ENCODE peak calls at places on chromosomes 11 and 22, in nine cellular contexts. C, U, Z, L, P, F, V, E and R are unnamed samples.

GRCh38 chr22:35582861-35583670 is 34.1 kb downstream of the MB start:
- DNase-seq in C (peak; percentile 70), U (peak; percentile 53), Z (no peak), L (peak; percentile 68), P (peak; percentile 58), F (peak; percentile 84), V (no peak), E (no peak), R (peak; percentile 73)

GRCh38 chr11:67732045-67732787 is 57.8 kb upstream of the ALDH3B2 start:
- DNase-seq in C (peak; percentile 60), U (no peak), Z (peak; percentile 38), L (no peak), P (no peak), F (no peak), V (no peak), E (no peak), R (no peak)

GRCh38 chr22:42830161-42830560 is 26.9 kb downstream of the ARFGAP3 start:
- DNase-seq in C (no peak), U (no peak), Z (no peak), L (no peak), P (no peak), F (no peak), V (no peak), E (no peak), R (no peak)

GRCh38 chr11:57071829-57072228 is 83.1 kb downstream of the OR5AK2 start:
- DNase-seq in C (no peak), U (peak; percentile 13), Z (no peak), L (no peak), P (peak; percentile 83), F (no peak), V (no peak), E (no peak), R (peak; percentile 46)

GRCh38 chr11:72589802-72590761 is 84.1 kb downstream of the PDE2A start:
- DNase-seq in C (peak; percentile 74), U (peak; percentile 10), Z (peak; percentile 66), L (peak; percentile 53), P (peak; percentile 18), F (peak; percentile 84), V (no peak), E (no peak), R (no peak)

GRCh38 chr11:87063982-87064381 is 26.2 kb downstream of the TMEM135 start:
- DNase-seq in C (no peak), U (peak; percentile 31), Z (no peak), L (no peak), P (peak; percentile 40), F (no peak), V (no peak), E (no peak), R (peak; percentile 15)

GRCh38 chr11:84234462-84235202 is 948.5 kb upstream of the CCDC90B start:
- DNase-seq in C (no peak), U (no peak), Z (no peak), L (no peak), P (no peak), F (no peak), V (no peak), E (no peak), R (no peak)

GRCh38 chr11:1705121-1706052 is 8.4 kb downstream of the KRTAP5-6 start:
- DNase-seq in C (no peak), U (peak; percentile 41), Z (no peak), L (no peak), P (no peak), F (peak; percentile 11), V (no peak), E (no peak), R (peak; percentile 13)

GRCh38 chr22:17471901-17472566 is 91.3 kb upstream of the SLC25A18 start:
- DNase-seq in C (no peak), U (no peak), Z (no peak), L (no peak), P (no peak), F (no peak), V (no peak), E (no peak), R (no peak)

GRCh38 chr11:17574141-17574798 is 27.2 kb downstream of the OTOG start:
- DNase-seq in C (no peak), U (no peak), Z (no peak), L (no peak), P (no peak), F (no peak), V (no peak), E (no peak), R (no peak)

GRCh38 chr22:44892243-44892642 is 117.6 kb downstream of the PHF21B start:
- DNase-seq in C (no peak), U (no peak), Z (no peak), L (peak; percentile 4), P (no peak), F (peak; percentile 53), V (no peak), E (no peak), R (no peak)

GRCh38 chr11:2860636-2861035 is 24.9 kb downstream of the CDKN1C start:
- DNase-seq in C (no peak), U (peak; percentile 39), Z (no peak), L (peak; percentile 37), P (peak; percentile 66), F (no peak), V (no peak), E (no peak), R (peak; percentile 75)

GRCh38 chr11:119206512-119207299 is 567 bp downstream of the CBL start:
- DNase-seq in C (peak; percentile 49), U (peak; percentile 24), Z (peak; percentile 74), L (peak; percentile 55), P (peak; percentile 19), F (peak; percentile 93), V (peak; percentile 10), E (no peak), R (peak; percentile 30)

GRCh38 chr11:10017050-10017449 is 277.0 kb downstream of the SBF2 start:
- DNase-seq in C (no peak), U (no peak), Z (no peak), L (no peak), P (no peak), F (no peak), V (no peak), E (no peak), R (no peak)

GRCh38 chr11:69497221-69497787 is 15.8 kb downstream of the LINC01488 start:
- DNase-seq in C (peak; percentile 84), U (peak; percentile 99), Z (peak; percentile 80), L (peak; percentile 47), P (peak; percentile 94), F (peak; percentile 61), V (peak; percentile 41), E (peak; percentile 67), R (peak; percentile 91)

GRCh38 chr22:49951678-49951985 is 8.9 kb upstream of the PIM3 start:
- DNase-seq in C (peak; percentile 57), U (no peak), Z (no peak), L (no peak), P (no peak), F (no peak), V (no peak), E (no peak), R (no peak)

GRCh38 chr11:66266378-66267038 is 1.9 kb upstream of the RAB1B start:
- DNase-seq in C (no peak), U (no peak), Z (peak; percentile 61), L (no peak), P (no peak), F (peak; percentile 87), V (no peak), E (no peak), R (no peak)
- H3K4me3 ChIP-seq in C (no peak overlapping the region), U (peak overlapping the region; percentile 100), Z (no peak overlapping the region), L (peak overlapping the region; percentile 96), P (peak overlapping the region; percentile 63), F (peak overlapping the region; percentile 88), V (peak overlapping the region; percentile 94), E (peak overlapping the region; percentile 66), R (peak overlapping the region; percentile 99)

GRCh38 chr11:77530879-77531278 is 57.0 kb upstream of the PAK1 start:
- DNase-seq in C (no peak), U (no peak), Z (no peak), L (no peak), P (no peak), F (no peak), V (no peak), E (no peak), R (no peak)
- TF ChIP-seq CTCF in C (no peak), U (no peak), Z (no peak), L (no peak), P (no peak), F (no peak), V (no peak), E (no peak), R (no peak)

GRCh38 chr11:62957147-62957546 is 27.6 kb downstream of the SLC22A6 start:
- DNase-seq in C (no peak), U (no peak), Z (no peak), L (no peak), P (no peak), F (no peak), V (no peak), E (no peak), R (no peak)

GRCh38 chr11:62961017-62961416 is 23.8 kb downstream of the SLC22A6 start:
- DNase-seq in C (peak; percentile 26), U (no peak), Z (no peak), L (no peak), P (no peak), F (no peak), V (no peak), E (no peak), R (no peak)

GRCh38 chr11:62954478-62954877 is 30.3 kb downstream of the SLC22A6 start:
- DNase-seq in C (no peak), U (no peak), Z (no peak), L (no peak), P (no peak), F (no peak), V (no peak), E (no peak), R (no peak)

GRCh38 chr11:62959077-62959980 is 25.4 kb downstream of the SLC22A6 start:
- DNase-seq in C (no peak), U (no peak), Z (no peak), L (no peak), P (no peak), F (no peak), V (no peak), E (no peak), R (no peak)

DNA sequence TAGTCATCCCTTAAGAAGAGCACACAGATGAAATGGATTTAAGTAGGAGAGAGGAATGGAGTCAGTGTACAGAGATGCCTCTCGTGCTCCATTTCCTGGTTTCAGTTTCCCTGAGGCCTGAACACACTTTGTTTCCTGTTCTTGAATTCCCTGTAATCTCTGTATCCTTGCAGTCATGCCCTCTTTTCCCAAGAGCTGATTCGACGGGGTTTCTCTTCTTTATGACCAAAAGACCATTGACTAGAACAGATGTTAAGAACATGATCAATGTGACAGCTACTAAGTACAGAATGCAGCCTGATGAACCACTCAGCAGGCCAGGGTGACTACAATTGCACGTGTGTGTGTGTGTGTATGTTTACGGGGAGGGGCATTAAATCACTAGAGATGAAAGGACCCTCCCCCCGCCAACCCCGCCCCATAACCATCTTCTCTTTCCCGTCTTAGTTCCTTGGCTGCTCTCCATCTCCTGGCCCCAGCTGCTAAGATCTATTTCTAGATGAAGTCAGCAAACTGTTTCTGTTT is 26.2 kb downstream of the SLC22A6 start:
- DNase-seq in C (no peak), U (no peak), Z (no peak), L (peak; percentile 30), P (peak; percentile 55), F (no peak), V (no peak), E (no peak), R (peak; percentile 61)
- H3K4me3 ChIP-seq in C (no peak overlapping the region), U (no peak overlapping the region), Z (no peak overlapping the region), L (no peak overlapping the region), P (no peak overlapping the region), F (no peak overlapping the region), V (no peak overlapping the region), E (no peak overlapping the region), R (no peak overlapping the region)

DNA sequence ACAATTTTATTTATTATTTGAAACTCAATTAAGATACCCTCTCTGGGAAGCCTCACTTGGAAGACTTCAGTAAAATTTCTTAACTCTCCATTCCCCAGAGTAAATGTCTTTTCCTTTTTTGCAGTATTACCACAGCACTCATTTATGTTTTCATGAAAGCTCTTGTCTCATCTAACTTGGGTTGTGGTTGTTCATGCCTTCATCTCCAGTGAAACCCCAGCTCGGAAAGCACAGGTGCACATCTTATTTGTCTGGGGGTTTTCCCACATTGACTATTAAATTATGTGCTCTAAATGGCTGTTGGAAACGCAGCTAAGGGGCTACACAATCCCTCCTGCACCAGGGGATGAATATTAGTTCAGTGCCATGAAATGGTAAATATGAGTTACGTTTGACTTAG is 954.2 kb upstream of the RAG2 start:
- DNase-seq in C (no peak), U (no peak), Z (no peak), L (no peak), P (no peak), F (no peak), V (no peak), E (no peak), R (no peak)
- TF ChIP-seq CTCF in C (no peak), U (no peak), Z (no peak), L (no peak), P (no peak), F (no peak), V (no peak), E (no peak), R (no peak)